ENCODE peak calls at places on chromosomes 1 and 21, in eight cellular contexts. One of them, this sample, is unnamed.

GRCh38 chr1:112513112-112513870 is 4.5 kb downstream of the WNT2B start:
- DNase-seq in heart right ventricle: peak; percentile 42
- DNase-seq in brain microvascular endothelial cell: peak; percentile 73
- DNase-seq in H9: no peak
- DNase-seq in fibroblast of pulmonary artery: peak; percentile 76
- DNase-seq in dorsolateral prefrontal cortex: no peak
- DNase-seq in PC-9: no peak
- DNase-seq in endothelial cell: no peak
- DNase-seq in this sample: no peak

GRCh38 chr1:103110701-103111100 is 2.4 kb upstream of the COL11A1 start:
- DNase-seq in heart right ventricle: no peak
- DNase-seq in brain microvascular endothelial cell: no peak
- DNase-seq in H9: no peak
- DNase-seq in fibroblast of pulmonary artery: no peak
- DNase-seq in dorsolateral prefrontal cortex: no peak
- DNase-seq in PC-9: no peak
- DNase-seq in endothelial cell: no peak
- DNase-seq in this sample: no peak

GRCh38 chr1:54223441-54224202 is 23.7 kb downstream of the MRPL37 start:
- DNase-seq in heart right ventricle: no peak
- DNase-seq in brain microvascular endothelial cell: no peak
- DNase-seq in H9: no peak
- DNase-seq in fibroblast of pulmonary artery: no peak
- DNase-seq in dorsolateral prefrontal cortex: no peak
- DNase-seq in PC-9: no peak
- DNase-seq in endothelial cell: no peak
- DNase-seq in this sample: no peak

GRCh38 chr1:211326528-211327340 is at the start of gene TRAF5:
- DNase-seq in heart right ventricle: peak; percentile 32
- DNase-seq in brain microvascular endothelial cell: no peak
- DNase-seq in H9: peak; percentile 67
- DNase-seq in fibroblast of pulmonary artery: peak; percentile 59
- DNase-seq in dorsolateral prefrontal cortex: peak; percentile 40
- DNase-seq in PC-9: no peak
- DNase-seq in endothelial cell: peak; percentile 60
- DNase-seq in this sample: peak; percentile 35

GRCh38 chr21:34807881-34808568 is 139.2 kb downstream of the CLIC6 start:
- DNase-seq in heart right ventricle: no peak
- DNase-seq in brain microvascular endothelial cell: peak; percentile 91
- DNase-seq in H9: no peak
- DNase-seq in fibroblast of pulmonary artery: peak; percentile 96
- DNase-seq in dorsolateral prefrontal cortex: no peak
- DNase-seq in PC-9: peak; percentile 85
- DNase-seq in endothelial cell: no peak
- DNase-seq in this sample: no peak

GRCh38 chr21:44484498-44485253 is 29.4 kb downstream of the LRRC3 start:
- DNase-seq in heart right ventricle: no peak
- DNase-seq in brain microvascular endothelial cell: no peak
- DNase-seq in H9: no peak
- DNase-seq in fibroblast of pulmonary artery: no peak
- DNase-seq in dorsolateral prefrontal cortex: no peak
- DNase-seq in PC-9: no peak
- DNase-seq in endothelial cell: no peak
- DNase-seq in this sample: no peak

GRCh38 chr1:234745844-234746797 is 136.1 kb upstream of the IRF2BP2 start:
- DNase-seq in heart right ventricle: no peak
- DNase-seq in brain microvascular endothelial cell: peak; percentile 48
- DNase-seq in H9: no peak
- DNase-seq in fibroblast of pulmonary artery: peak; percentile 58
- DNase-seq in dorsolateral prefrontal cortex: no peak
- DNase-seq in PC-9: peak; percentile 79
- DNase-seq in endothelial cell: no peak
- DNase-seq in this sample: no peak

GRCh38 chr21:17231124-17231523 is 281.7 kb upstream of the CXADR start:
- DNase-seq in heart right ventricle: no peak
- DNase-seq in brain microvascular endothelial cell: no peak
- DNase-seq in H9: no peak
- DNase-seq in fibroblast of pulmonary artery: no peak
- DNase-seq in dorsolateral prefrontal cortex: no peak
- DNase-seq in PC-9: no peak
- DNase-seq in endothelial cell: no peak
- DNase-seq in this sample: no peak

GRCh38 chr1:75539230-75540116 is 71.4 kb downstream of the SLC44A5 start:
- DNase-seq in heart right ventricle: peak; percentile 3
- DNase-seq in brain microvascular endothelial cell: no peak
- DNase-seq in H9: no peak
- DNase-seq in fibroblast of pulmonary artery: peak; percentile 70
- DNase-seq in dorsolateral prefrontal cortex: no peak
- DNase-seq in PC-9: no peak
- DNase-seq in endothelial cell: no peak
- DNase-seq in this sample: no peak

GRCh38 chr1:156233421-156234127 is 8.4 kb upstream of the BGLAP start:
- DNase-seq in heart right ventricle: no peak
- DNase-seq in brain microvascular endothelial cell: peak; percentile 72
- DNase-seq in H9: no peak
- DNase-seq in fibroblast of pulmonary artery: peak; percentile 86
- DNase-seq in dorsolateral prefrontal cortex: no peak
- DNase-seq in PC-9: no peak
- DNase-seq in endothelial cell: no peak
- DNase-seq in this sample: no peak

GRCh38 chr21:37496972-37497371 is 130.4 kb downstream of the DYRK1A start:
- DNase-seq in heart right ventricle: no peak
- DNase-seq in brain microvascular endothelial cell: no peak
- DNase-seq in H9: no peak
- DNase-seq in fibroblast of pulmonary artery: peak; percentile 33
- DNase-seq in dorsolateral prefrontal cortex: no peak
- DNase-seq in PC-9: no peak
- DNase-seq in endothelial cell: no peak
- DNase-seq in this sample: no peak

GRCh38 chr21:25838809-25839208 is 104.0 kb downstream of the GABPA start:
- DNase-seq in heart right ventricle: no peak
- DNase-seq in brain microvascular endothelial cell: no peak
- DNase-seq in H9: no peak
- DNase-seq in fibroblast of pulmonary artery: no peak
- DNase-seq in dorsolateral prefrontal cortex: no peak
- DNase-seq in PC-9: no peak
- DNase-seq in endothelial cell: no peak
- DNase-seq in this sample: no peak

GRCh38 chr1:189939967-189940366 is 537.7 kb downstream of the BRINP3 start:
- DNase-seq in heart right ventricle: no peak
- DNase-seq in brain microvascular endothelial cell: no peak
- DNase-seq in H9: no peak
- DNase-seq in fibroblast of pulmonary artery: peak; percentile 61
- DNase-seq in dorsolateral prefrontal cortex: no peak
- DNase-seq in PC-9: no peak
- DNase-seq in endothelial cell: no peak
- DNase-seq in this sample: no peak
- TF ChIP-seq CTCF in heart right ventricle: no peak
- TF ChIP-seq CTCF in brain microvascular endothelial cell: no peak
- TF ChIP-seq CTCF in H9: no peak
- TF ChIP-seq CTCF in fibroblast of pulmonary artery: no peak
- TF ChIP-seq CTCF in dorsolateral prefrontal cortex: no peak
- TF ChIP-seq CTCF in PC-9: no peak
- TF ChIP-seq CTCF in endothelial cell: no peak
- TF ChIP-seq CTCF in this sample: no peak

DNA sequence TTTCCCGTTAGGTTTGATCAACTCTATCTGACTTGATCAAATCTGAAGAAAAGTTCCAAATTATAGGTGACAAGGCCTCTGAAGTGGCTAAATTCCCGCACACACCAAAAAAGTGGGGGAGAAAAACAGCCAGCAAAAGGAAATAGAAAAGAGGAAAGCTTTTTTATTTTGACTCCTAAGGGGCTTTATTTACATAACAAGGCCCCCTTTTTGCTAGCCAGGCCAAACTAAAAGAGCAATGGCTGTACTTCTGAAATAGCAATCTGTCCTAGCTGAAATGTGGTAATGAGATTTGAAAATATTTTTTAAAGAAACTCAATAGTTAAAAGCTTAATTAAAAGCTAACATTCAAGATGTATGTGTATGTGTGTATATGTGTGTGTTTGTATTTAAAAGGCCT is 311.5 kb upstream of the POGK start:
- DNase-seq in heart right ventricle: no peak
- DNase-seq in brain microvascular endothelial cell: no peak
- DNase-seq in H9: no peak
- DNase-seq in fibroblast of pulmonary artery: no peak
- DNase-seq in dorsolateral prefrontal cortex: no peak
- DNase-seq in PC-9: no peak
- DNase-seq in endothelial cell: no peak
- DNase-seq in this sample: no peak
- TF ChIP-seq CTCF in heart right ventricle: no peak
- TF ChIP-seq CTCF in brain microvascular endothelial cell: no peak
- TF ChIP-seq CTCF in H9: no peak
- TF ChIP-seq CTCF in fibroblast of pulmonary artery: no peak
- TF ChIP-seq CTCF in dorsolateral prefrontal cortex: no peak
- TF ChIP-seq CTCF in PC-9: no peak
- TF ChIP-seq CTCF in endothelial cell: no peak
- TF ChIP-seq CTCF in this sample: no peak

DNA sequence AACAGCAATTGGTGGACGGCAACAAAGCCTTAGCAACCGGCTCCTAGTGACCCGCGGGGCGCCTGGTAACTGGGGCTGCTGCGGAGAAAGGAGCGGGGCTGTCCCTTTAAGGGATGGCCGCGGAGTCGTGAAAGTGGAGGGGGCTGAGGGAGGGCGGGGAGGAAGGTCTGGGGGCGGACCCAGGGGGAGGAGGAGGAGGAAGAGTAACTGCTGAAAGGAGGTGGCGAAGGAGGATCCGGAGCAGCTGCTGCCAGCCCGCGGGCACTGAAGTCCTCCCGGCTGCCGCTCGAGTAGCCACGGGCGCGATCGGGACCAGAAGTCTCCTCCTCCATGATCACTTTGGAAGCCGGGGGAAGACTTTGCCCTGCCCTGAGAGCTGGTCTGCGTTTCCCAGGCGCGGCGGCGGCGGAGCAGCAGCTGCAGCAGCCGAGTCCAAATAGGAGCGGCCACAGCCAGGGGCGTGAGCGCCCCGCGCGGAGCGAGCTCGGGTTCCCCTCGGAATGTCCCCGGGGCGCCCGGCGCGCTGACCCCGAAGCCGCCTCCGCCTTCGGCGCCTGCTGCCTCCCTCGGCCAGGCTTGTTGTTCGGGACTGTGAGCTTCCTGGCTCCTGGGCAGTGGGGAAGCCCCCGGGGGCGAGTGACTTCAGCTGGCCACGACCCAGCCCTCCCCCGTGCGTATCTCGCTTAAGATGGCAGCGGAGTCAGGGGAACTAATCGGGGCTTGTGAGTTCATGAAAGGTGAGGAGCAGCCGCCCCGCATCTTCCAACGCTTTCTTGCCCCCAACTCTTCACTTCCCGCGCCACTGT is at the start of gene CDC14A:
- DNase-seq in heart right ventricle: peak; percentile 94
- DNase-seq in brain microvascular endothelial cell: peak; percentile 95
- DNase-seq in H9: peak; percentile 99
- DNase-seq in fibroblast of pulmonary artery: peak; percentile 96
- DNase-seq in dorsolateral prefrontal cortex: peak; percentile 73
- DNase-seq in PC-9: peak; percentile 96
- DNase-seq in endothelial cell: peak; percentile 90
- DNase-seq in this sample: peak; percentile 85
- TF ChIP-seq CTCF in heart right ventricle: no peak
- TF ChIP-seq CTCF in brain microvascular endothelial cell: no peak
- TF ChIP-seq CTCF in H9: no peak
- TF ChIP-seq CTCF in fibroblast of pulmonary artery: no peak
- TF ChIP-seq CTCF in dorsolateral prefrontal cortex: peak; percentile 13
- TF ChIP-seq CTCF in PC-9: no peak
- TF ChIP-seq CTCF in endothelial cell: no peak
- TF ChIP-seq CTCF in this sample: no peak

DNA sequence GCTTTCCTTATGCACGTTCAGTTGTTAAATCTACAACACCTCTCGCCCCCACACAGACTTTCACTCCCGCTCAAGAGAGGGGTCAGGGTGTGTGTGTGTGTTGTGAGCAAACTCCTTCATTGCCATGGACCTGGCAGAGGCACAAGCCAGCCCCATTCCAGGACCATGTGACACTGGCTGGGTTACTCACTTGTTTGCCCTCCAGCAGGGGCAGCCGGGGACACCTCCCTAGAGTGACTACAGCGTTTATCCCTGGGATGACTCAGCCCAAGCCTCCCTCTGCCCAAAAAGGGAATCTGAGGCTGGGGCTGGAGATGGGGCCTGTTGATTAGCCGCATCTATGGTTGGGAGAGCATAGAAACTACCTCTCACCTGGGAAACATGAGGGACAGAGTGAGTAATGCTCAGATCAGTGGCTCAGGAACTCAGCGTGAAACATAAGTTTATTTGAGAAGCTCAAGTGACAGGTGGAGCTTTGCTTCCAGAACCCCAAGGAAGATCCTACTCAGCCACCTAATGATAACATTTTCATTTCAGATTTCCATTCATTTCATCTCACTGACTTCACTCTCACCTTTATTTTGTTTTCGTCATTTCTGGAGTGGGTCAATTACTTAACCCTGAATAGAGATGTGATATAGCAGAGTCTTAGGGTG is 145.3 kb upstream of the DUSP10 start:
- DNase-seq in heart right ventricle: peak; percentile 45
- DNase-seq in brain microvascular endothelial cell: peak; percentile 78
- DNase-seq in H9: peak; percentile 60
- DNase-seq in fibroblast of pulmonary artery: peak; percentile 65
- DNase-seq in dorsolateral prefrontal cortex: no peak
- DNase-seq in PC-9: peak; percentile 99
- DNase-seq in endothelial cell: no peak
- DNase-seq in this sample: no peak
- TF ChIP-seq CTCF in heart right ventricle: no peak
- TF ChIP-seq CTCF in brain microvascular endothelial cell: peak; percentile 37
- TF ChIP-seq CTCF in H9: no peak
- TF ChIP-seq CTCF in fibroblast of pulmonary artery: peak; percentile 2
- TF ChIP-seq CTCF in dorsolateral prefrontal cortex: no peak
- TF ChIP-seq CTCF in PC-9: no peak
- TF ChIP-seq CTCF in endothelial cell: no peak
- TF ChIP-seq CTCF in this sample: no peak

DNA sequence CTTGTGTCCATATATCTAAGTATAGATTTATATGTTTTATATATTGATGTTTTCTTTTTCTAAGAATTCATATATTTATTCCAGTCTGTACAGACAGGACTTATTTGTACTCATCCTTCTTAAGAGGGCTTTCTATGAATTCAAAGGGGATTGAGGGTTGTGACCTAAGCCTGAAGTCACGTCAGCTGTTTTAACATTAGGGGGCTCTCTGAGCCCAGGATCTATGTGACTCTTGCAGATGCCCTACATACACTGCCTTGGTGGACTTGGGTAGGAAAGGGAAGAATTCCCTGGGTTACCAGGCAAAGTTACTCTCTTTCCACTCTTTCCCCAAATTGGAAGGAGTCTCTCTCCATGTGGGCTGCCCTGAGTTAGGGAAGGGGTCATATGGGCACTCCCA is 283.8 kb upstream of the DAB1 start:
- DNase-seq in heart right ventricle: no peak
- DNase-seq in brain microvascular endothelial cell: no peak
- DNase-seq in H9: no peak
- DNase-seq in fibroblast of pulmonary artery: no peak
- DNase-seq in dorsolateral prefrontal cortex: no peak
- DNase-seq in PC-9: no peak
- DNase-seq in endothelial cell: no peak
- DNase-seq in this sample: no peak
- TF ChIP-seq CTCF in heart right ventricle: no peak
- TF ChIP-seq CTCF in brain microvascular endothelial cell: no peak
- TF ChIP-seq CTCF in H9: peak; percentile 31
- TF ChIP-seq CTCF in fibroblast of pulmonary artery: no peak
- TF ChIP-seq CTCF in dorsolateral prefrontal cortex: no peak
- TF ChIP-seq CTCF in PC-9: no peak
- TF ChIP-seq CTCF in endothelial cell: no peak
- TF ChIP-seq CTCF in this sample: no peak

GRCh38 chr1:157377216-157377821 is 175.0 kb downstream of the FCRL5 start:
- DNase-seq in heart right ventricle: no peak
- DNase-seq in brain microvascular endothelial cell: peak; percentile 52
- DNase-seq in H9: peak; percentile 81
- DNase-seq in fibroblast of pulmonary artery: peak; percentile 44
- DNase-seq in dorsolateral prefrontal cortex: no peak
- DNase-seq in PC-9: no peak
- DNase-seq in endothelial cell: peak; percentile 71
- DNase-seq in this sample: peak; percentile 49
- TF ChIP-seq CTCF in heart right ventricle: peak; percentile 25
- TF ChIP-seq CTCF in brain microvascular endothelial cell: peak; percentile 79
- TF ChIP-seq CTCF in H9: peak; percentile 73
- TF ChIP-seq CTCF in fibroblast of pulmonary artery: peak; percentile 64
- TF ChIP-seq CTCF in dorsolateral prefrontal cortex: peak; percentile 20
- TF ChIP-seq CTCF in PC-9: peak; percentile 62
- TF ChIP-seq CTCF in endothelial cell: peak; percentile 76
- TF ChIP-seq CTCF in this sample: peak; percentile 61

This sample was measured in progenitor cell of endocrine pancreas.